ENCODE peak calls at places on chromosome 7, in six cellular contexts. B is aorta, T is H7, R is AG10803, O is BJ, G is pancreas. F is an unnamed sample.

GRCh38 chr7:13979671-13980438 is 9.6 kb downstream of the ETV1 start:
- DNase-seq in T (no peak), B (no peak), O (no peak), R (peak), G (no peak), F (peak)

GRCh38 chr7:93159490-93159889 is 11.3 kb upstream of the SAMD9L start:
- DNase-seq in G (no peak), R (peak), T (no peak), O (no peak), B (no peak), F (peak)

GRCh38 chr7:70587739-70588138 is 544.2 kb upstream of the GALNT17 start:
- DNase-seq in T (no peak), O (no peak), B (no peak), G (no peak), R (no peak), F (no peak)

GRCh38 chr7:20350518-20350951 is 19.8 kb downstream of the ITGB8 start:
- DNase-seq in O (no peak), B (no peak), R (peak), G (no peak), T (peak), F (no peak)

GRCh38 chr7:74344786-74345185 is 55.6 kb downstream of the CLIP2 start:
- DNase-seq in G (no peak), B (no peak), O (no peak), T (no peak), R (no peak), F (no peak)

GRCh38 chr7:155293721-155294642 is 3.7 kb upstream of the INSIG1 start:
- DNase-seq in R (no peak), B (no peak), G (no peak), O (no peak), T (no peak), F (no peak)

GRCh38 chr7:91344248-91344647 is 80.0 kb downstream of the FZD1 start:
- DNase-seq in O (no peak), T (no peak), G (no peak), B (no peak), R (no peak), F (no peak)

GRCh38 chr7:72112530-72112929 is 299.6 kb downstream of the CALN1 start:
- DNase-seq in R (no peak), T (no peak), G (no peak), O (no peak), B (no peak), F (no peak)

GRCh38 chr7:142516038-142516501 is 233.2 kb upstream of the PRSS1 start:
- DNase-seq in B (no peak), R (peak), O (no peak), T (peak), G (no peak), F (peak)

GRCh38 chr7:29572543-29572942 is 8.9 kb downstream of the PRR15 start:
- DNase-seq in T (no peak), B (no peak), R (no peak), O (no peak), G (no peak), F (no peak)

GRCh38 chr7:24383055-24383454 is 99.1 kb downstream of the NPY start:
- DNase-seq in O (no peak), T (no peak), R (no peak), G (no peak), B (no peak), F (no peak)

GRCh38 chr7:129781128-129781855 is 169.8 kb downstream of the NRF1 start:
- DNase-seq in B (no peak), G (no peak), R (no peak), T (peak), O (no peak), F (no peak)

GRCh38 chr7:111439977-111440376 is 122.3 kb downstream of the IMMP2L start:
- DNase-seq in G (no peak), B (no peak), T (no peak), O (no peak), R (peak), F (no peak)

GRCh38 chr7:133265821-133266220 is 12.9 kb downstream of the EXOC4 start:
- DNase-seq in B (no peak), O (no peak), R (no peak), T (no peak), G (no peak), F (no peak)

GRCh38 chr7:23622469-23622868 is 25.3 kb downstream of the CCDC126 start:
- DNase-seq in O (no peak), G (no peak), T (no peak), B (no peak), R (peak), F (peak)

GRCh38 chr7:99244942-99245341 is 27.7 kb upstream of the MYH16 start:
- DNase-seq in O (peak), G (no peak), B (no peak), T (no peak), R (peak), F (peak)

GRCh38 chr7:135274495-135275268 is 41.0 kb downstream of the STRA8 start:
- DNase-seq in T (peak), G (peak), B (peak), R (peak), O (no peak), F (peak)

GRCh38 chr7:78850093-78850740 is 603.2 kb downstream of the MAGI2 start:
- DNase-seq in B (no peak), T (no peak), G (no peak), R (no peak), O (no peak), F (no peak)

GRCh38 chr7:3923307-3923918 is 622.4 kb downstream of the SDK1 start:
- DNase-seq in T (no peak), R (no peak), B (no peak), G (peak), O (no peak), F (no peak)

GRCh38 chr7:33716581-33717477 is 188.5 kb upstream of the BMPER start:
- DNase-seq in B (no peak), O (no peak), R (peak), G (no peak), T (peak), F (peak)

GRCh38 chr7:159071260-159071659 is 73.4 kb downstream of the VIPR2 start:
- DNase-seq in T (peak), O (no peak), G (no peak), B (no peak), R (no peak), F (no peak)

GRCh38 chr7:18546576-18546975 is 51.0 kb downstream of the HDAC9 start:
- DNase-seq in O (no peak), G (no peak), T (no peak), B (no peak), R (no peak), F (no peak)

GRCh38 chr7:86846494-86847190 is 202.9 kb downstream of the GRM3 start:
- DNase-seq in R (no peak), G (peak), T (no peak), B (no peak), O (no peak), F (no peak)

GRCh38 chr7:96723622-96724021 is 14.0 kb upstream of the SEM1 start:
- DNase-seq in T (no peak), O (no peak), B (no peak), G (no peak), R (peak), F (peak)

GRCh38 chr7:112132123-112132694 is 74.0 kb downstream of the DOCK4 start:
- DNase-seq in G (no peak), B (no peak), R (no peak), T (no peak), O (no peak), F (no peak)

GRCh38 chr7:74429153-74429747 is 24.5 kb upstream of the GTF2IRD1 start:
- DNase-seq in B (peak), R (peak), T (peak), O (no peak), G (peak), F (peak)

GRCh38 chr7:51012569-51013217 is 230.0 kb upstream of the GRB10 start:
- DNase-seq in T (peak), R (no peak), O (no peak), G (no peak), B (peak), F (no peak)

GRCh38 chr7:12389089-12389700 is 14.5 kb downstream of the VWDE start:
- DNase-seq in G (peak), T (peak), B (no peak), R (peak), O (peak), F (peak)

GRCh38 chr7:100171087-100171681 is 2.8 kb upstream of the GAL3ST4 start:
- DNase-seq in G (no peak), R (no peak), T (peak), B (peak), O (no peak), F (no peak)

GRCh38 chr7:24741691-24742639 is 15.3 kb downstream of the GSDME start:
- DNase-seq in G (no peak), B (no peak), T (no peak), O (peak), R (peak), F (peak)

DNA sequence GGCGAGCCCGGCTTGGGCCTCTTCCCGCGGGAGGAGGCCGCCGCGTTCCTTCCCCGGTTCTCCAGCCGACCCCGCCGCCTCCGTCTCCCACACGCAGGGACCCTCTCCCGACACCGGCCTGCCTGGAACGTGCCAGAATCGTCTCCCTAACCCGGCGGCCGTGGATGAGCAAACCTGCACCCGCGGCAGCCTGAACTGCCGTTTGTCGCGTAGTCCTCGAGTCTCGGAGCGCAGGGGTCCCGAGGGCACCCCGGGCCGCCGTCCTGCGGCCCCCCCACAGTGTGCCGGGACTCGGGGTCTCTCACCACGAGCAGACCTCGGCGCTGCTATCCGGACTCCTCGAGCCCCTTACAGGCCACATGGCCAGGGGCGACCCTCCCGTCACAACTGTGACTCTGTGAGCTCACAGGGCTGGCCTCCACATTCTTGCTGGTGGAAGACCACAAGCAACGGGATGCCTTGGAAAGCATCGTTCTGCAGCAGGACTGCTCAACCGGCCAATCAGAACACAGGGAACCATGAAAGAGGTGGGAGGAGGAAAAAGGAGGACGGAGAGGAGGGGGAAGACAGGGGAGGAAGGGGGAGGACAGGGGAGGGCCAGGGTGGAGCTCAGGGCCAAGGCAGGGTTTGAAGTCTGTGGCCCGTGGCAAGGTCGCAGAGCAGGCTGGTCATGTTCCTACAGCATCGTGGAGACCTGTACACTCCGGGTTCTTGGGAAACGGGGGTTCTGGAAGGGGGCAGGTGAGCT is 276.9 kb downstream of the DNAJB6 start:
- DNase-seq in T (peak), O (no peak), G (no peak), R (no peak), B (peak), F (no peak)
- H3K4me3 ChIP-seq in T (no peak), O (peak), G (peak), R (no peak), B (no peak), F (no peak)

DNA sequence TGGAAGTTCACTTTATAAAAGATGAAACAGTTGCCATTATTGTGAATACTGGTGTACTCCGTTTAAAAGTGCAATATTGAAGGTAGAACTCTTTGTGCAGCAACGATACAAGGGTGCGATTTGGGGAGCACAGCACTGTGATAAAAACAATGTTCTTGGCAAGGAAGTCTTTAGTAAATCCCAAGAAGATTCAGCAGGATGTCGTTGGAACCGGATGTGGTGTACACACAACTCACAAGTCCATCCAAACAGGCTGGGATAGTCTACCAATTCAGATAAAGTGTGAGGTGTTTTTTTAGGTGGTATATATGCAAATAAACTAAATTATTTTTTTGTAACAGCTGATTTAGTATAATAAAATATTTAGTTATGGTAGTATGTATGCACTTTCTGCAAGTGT is 46.7 kb downstream of the ZNF777 start:
- DNase-seq in T (no peak), R (no peak), B (no peak), O (no peak), G (no peak), F (no peak)
- H3K4me3 ChIP-seq in T (no peak), R (no peak), B (no peak), O (no peak), G (no peak), F (no peak)

GRCh38 chr7:116686812-116687419 is 14.9 kb downstream of the MET start:
- DNase-seq in B (no peak), T (no peak), O (no peak), G (no peak), R (no peak), F (no peak)

GRCh38 chr7:116691664-116692063 is 19.7 kb downstream of the MET start:
- DNase-seq in G (no peak), B (no peak), O (no peak), R (no peak), T (no peak), F (peak)

GRCh38 chr7:116686033-116686432 is 14.0 kb downstream of the MET start:
- DNase-seq in O (no peak), T (no peak), G (no peak), B (no peak), R (no peak), F (no peak)

GRCh38 chr7:116689787-116690186 is 17.8 kb downstream of the MET start:
- DNase-seq in T (no peak), R (peak), G (no peak), B (no peak), O (no peak), F (no peak)

DNA sequence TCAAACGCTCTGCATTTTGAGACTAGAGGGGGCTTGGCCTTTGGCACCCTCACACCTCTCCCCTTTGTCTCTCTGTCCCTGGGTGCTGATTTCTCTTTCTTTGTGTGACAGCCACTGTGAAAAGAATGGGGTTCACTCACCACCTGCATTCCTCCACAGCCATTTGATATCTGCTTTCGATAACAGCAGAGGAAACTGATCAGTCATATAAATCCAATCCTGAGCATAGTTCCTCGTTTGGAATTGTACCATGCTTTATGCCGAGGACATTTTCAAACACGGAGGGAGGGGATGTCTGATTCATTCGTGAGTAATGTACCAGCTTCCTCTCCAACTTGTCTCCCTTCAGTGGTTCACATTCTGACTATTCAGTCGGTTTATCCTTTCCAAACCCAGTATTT is 15.8 kb downstream of the MET start:
- DNase-seq in O (no peak), R (peak), T (no peak), B (no peak), G (no peak), F (peak)
- H3K4me3 ChIP-seq in O (no peak), R (peak), T (no peak), B (no peak), G (no peak), F (no peak)

GRCh38 chr7:122305475-122306319 is 1.1 kb upstream of the FEZF1 start:
- DNase-seq in T (peak), R (no peak), G (no peak), O (no peak), B (peak), F (peak)
- H3K4me3 ChIP-seq in T (peak), R (no peak), G (peak), O (no peak), B (no peak), F (no peak)

GRCh38 chr7:77699056-77699455 is 2.8 kb downstream of the RSBN1L start:
- DNase-seq in R (no peak), T (no peak), O (no peak), B (no peak), G (no peak), F (no peak)
- H3K4me3 ChIP-seq in R (no peak), T (no peak), O (peak), B (no peak), G (peak), F (peak)

GRCh38 chr7:117323585-117323876 is 673 bp upstream of the WNT2 start:
- DNase-seq in B (no peak), G (no peak), R (no peak), O (no peak), T (peak), F (no peak)

GRCh38 chr7:117323877-117324699 is 1.2 kb upstream of the WNT2 start:
- DNase-seq in G (no peak), T (peak), O (peak), B (peak), R (peak), F (peak)

GRCh38 chr7:117324940-117325339 is 2.1 kb upstream of the WNT2 start:
- DNase-seq in B (no peak), R (peak), G (no peak), O (no peak), T (peak), F (peak)

GRCh38 chr7:117320523-117320922 is 2.3 kb downstream of the WNT2 start:
- DNase-seq in G (no peak), B (no peak), R (no peak), O (no peak), T (no peak), F (no peak)

DNA sequence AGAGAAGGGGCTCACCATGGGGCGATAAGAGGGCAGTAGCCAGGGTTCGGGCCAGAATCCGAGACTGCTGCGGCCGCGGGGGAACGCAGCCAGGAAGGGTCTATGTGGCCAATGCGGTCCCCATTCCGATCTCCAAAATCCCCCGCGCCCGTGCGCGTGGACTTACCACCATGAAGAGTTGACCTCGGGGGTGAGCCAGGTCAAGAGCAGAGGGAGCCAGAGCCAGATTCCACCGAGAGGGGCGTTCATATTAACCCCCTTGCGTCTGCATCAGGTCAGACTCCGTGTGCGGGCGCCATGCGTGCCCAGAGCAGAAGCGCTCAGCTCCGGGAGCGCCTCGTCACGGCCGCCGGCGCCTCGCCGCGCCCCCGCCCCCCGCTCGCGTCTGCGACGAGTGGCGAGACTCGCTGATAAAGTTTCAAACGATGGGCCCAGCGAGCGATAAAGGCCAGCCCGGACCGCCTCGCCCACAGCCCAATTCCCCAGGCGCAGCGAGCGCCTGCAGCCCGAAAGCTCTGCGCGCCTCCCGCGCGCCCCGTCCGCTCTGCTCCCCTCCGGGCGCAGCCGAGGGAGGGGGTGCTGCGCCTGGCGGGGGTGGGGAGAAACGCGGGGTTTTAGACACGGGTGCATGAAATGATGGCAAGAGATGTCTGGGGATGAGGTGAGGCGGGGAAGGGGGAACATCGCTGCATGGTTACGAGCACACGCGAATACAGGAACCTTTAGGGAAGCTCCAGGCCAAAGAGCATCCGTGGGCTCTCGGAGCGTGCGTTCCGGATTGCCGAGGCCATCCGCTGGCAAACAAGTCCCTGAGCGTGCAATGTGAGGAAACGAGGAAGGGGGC is at the start of gene WNT2:
- DNase-seq in R (peak), T (peak), O (no peak), B (no peak), G (no peak), F (peak)
- H3K4me3 ChIP-seq in R (peak), T (peak), O (peak), B (peak), G (peak), F (peak)

DNA sequence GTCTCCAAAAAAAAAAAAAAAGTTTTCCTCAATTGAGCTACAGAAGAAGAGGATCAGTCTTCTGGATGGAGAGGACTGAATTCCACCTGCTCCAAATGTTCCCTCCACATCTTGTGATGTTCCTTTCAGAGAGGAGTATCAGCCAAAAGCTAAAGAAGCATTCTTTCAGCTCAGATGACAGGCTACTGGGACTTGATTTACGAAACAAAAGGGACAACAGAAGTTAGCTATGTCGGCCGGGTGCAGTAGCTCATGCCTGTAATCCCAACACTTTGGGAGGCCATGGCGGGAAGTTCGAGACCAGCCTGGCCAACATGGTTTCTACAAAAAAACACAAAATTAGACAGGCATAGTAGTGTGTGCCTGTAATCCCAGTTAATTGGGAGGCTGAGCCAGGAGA is 7.4 kb downstream of the DAGLB start:
- DNase-seq in R (no peak), O (no peak), T (no peak), B (no peak), G (no peak), F (no peak)
- H3K4me3 ChIP-seq in R (no peak), O (no peak), T (no peak), B (no peak), G (no peak), F (no peak)

F was measured in fibroblast of the aortic adventitia.